ENCODE peak calls at places on chromosome 17, in eight cellular contexts. R, E, X, M, V, P, H and O are unnamed samples.

GRCh38 chr17:59425085-59425901 is 93.8 kb downstream of the YPEL2 start:
- DNase-seq in R (no peak), E (no peak), X (peak; percentile 85), M (peak; percentile 59), V (no peak), P (no peak), H (no peak), O (peak; percentile 69)

GRCh38 chr17:31524926-31525800 is 133.7 kb downstream of the RAB11FIP4 start:
- DNase-seq in R (peak; percentile 96), E (peak; percentile 89), X (peak; percentile 98), M (peak; percentile 91), V (peak; percentile 68), P (no peak), H (peak; percentile 81), O (peak; percentile 70)

GRCh38 chr17:76292567-76292966 is 15.5 kb downstream of the QRICH2 start:
- DNase-seq in R (no peak), E (no peak), X (no peak), M (no peak), V (no peak), P (no peak), H (no peak), O (no peak)

GRCh38 chr17:15134363-15134762 is 130.8 kb downstream of the PMP22 start:
- DNase-seq in R (no peak), E (no peak), X (no peak), M (no peak), V (no peak), P (no peak), H (no peak), O (no peak)

GRCh38 chr17:39737761-39738567 is at the start of gene GRB7:
- DNase-seq in R (peak; percentile 87), E (no peak), X (no peak), M (peak; percentile 84), V (no peak), P (no peak), H (no peak), O (no peak)

GRCh38 chr17:47719411-47720152 is 13.5 kb upstream of the TBX21 start:
- DNase-seq in R (no peak), E (no peak), X (no peak), M (no peak), V (no peak), P (no peak), H (peak; percentile 80), O (peak; percentile 92)

GRCh38 chr17:68462381-68463210 is 5.3 kb upstream of the WIPI1 start:
- DNase-seq in R (peak; percentile 86), E (peak; percentile 80), X (no peak), M (peak; percentile 62), V (no peak), P (no peak), H (peak; percentile 53), O (peak; percentile 74)

GRCh38 chr17:19904412-19904811 is 36.7 kb upstream of the ULK2 start:
- DNase-seq in R (no peak), E (no peak), X (no peak), M (no peak), V (no peak), P (no peak), H (no peak), O (no peak)

GRCh38 chr17:59093702-59094231 is 12.9 kb downstream of the TRIM37 start:
- DNase-seq in R (no peak), E (no peak), X (no peak), M (peak; percentile 52), V (no peak), P (no peak), H (peak; percentile 91), O (peak; percentile 99)

GRCh38 chr17:10631048-10631700 is 25.9 kb downstream of the MYH3 start:
- DNase-seq in R (peak; percentile 62), E (peak; percentile 31), X (no peak), M (no peak), V (no peak), P (no peak), H (peak; percentile 32), O (no peak)

GRCh38 chr17:50218771-50219315 is 17.4 kb upstream of the COL1A1 start:
- DNase-seq in R (peak; percentile 27), E (no peak), X (no peak), M (no peak), V (no peak), P (no peak), H (peak; percentile 77), O (peak; percentile 97)

GRCh38 chr17:80678621-80679020 is 134.0 kb downstream of the RPTOR start:
- DNase-seq in R (no peak), E (no peak), X (no peak), M (no peak), V (no peak), P (no peak), H (peak; percentile 57), O (peak; percentile 96)

GRCh38 chr17:74459622-74460021 is 6.8 kb upstream of the CD300A start:
- DNase-seq in R (no peak), E (no peak), X (no peak), M (no peak), V (no peak), P (no peak), H (no peak), O (no peak)

GRCh38 chr17:2990396-2990795 is 73.0 kb downstream of the OR1D5 start:
- DNase-seq in R (no peak), E (no peak), X (no peak), M (no peak), V (no peak), P (no peak), H (no peak), O (no peak)

GRCh38 chr17:10699861-10700260 is 2.5 kb downstream of the ADPRM start:
- DNase-seq in R (no peak), E (peak; percentile 65), X (no peak), M (no peak), V (no peak), P (no peak), H (no peak), O (no peak)

GRCh38 chr17:5179003-5179402 is 12.7 kb downstream of the ZNF594 start:
- DNase-seq in R (no peak), E (no peak), X (no peak), M (no peak), V (no peak), P (no peak), H (no peak), O (no peak)

GRCh38 chr17:5184284-5184683 is 7.4 kb downstream of the ZNF594 start:
- DNase-seq in R (no peak), E (no peak), X (no peak), M (no peak), V (no peak), P (no peak), H (no peak), O (no peak)

GRCh38 chr17:5183410-5183793 is 8.3 kb downstream of the ZNF594 start:
- DNase-seq in R (no peak), E (no peak), X (no peak), M (no peak), V (no peak), P (no peak), H (no peak), O (no peak)

GRCh38 chr17:5181509-5182305 is 10.0 kb downstream of the ZNF594 start:
- DNase-seq in R (no peak), E (no peak), X (no peak), M (no peak), V (no peak), P (no peak), H (no peak), O (no peak)

DNA sequence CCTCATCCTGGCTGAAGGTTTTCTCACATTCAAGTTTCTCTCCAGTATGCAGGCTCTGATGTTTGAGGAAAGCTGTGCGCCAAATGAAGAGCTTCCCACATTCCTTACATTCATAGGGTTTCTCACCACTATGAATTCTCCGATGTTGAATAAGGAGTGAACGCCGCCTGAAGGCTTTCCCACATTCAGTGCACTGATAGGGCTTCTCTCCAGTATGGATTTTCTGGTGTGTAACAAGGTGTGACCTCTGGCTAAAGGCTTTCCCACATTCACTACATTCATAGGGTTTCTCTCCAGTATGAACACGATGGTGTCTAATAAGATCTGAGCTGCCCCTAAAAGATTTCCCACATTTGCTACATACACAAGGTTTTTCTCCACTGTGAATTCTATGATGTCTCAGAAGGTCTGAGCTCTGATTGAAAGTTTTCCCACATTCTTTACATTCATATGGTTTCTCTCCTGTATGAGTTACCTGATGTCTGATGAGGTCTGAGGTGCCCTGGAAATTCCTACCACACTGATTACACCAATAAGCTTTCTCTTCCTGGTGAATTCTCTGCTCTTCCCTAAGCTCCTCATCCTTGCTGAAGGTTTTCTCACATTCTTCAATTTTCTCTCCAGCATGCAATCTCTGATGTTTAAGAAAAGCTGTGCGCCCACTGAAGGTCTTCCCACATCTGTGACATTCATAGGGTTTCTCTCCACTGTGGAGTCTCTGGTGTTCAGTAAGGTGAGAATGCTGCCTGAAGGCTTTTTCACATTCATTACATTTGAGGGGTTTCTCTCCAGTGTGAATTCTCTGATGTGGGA is 8.9 kb downstream of the ZNF594 start:
- DNase-seq in R (no peak), E (no peak), X (no peak), M (no peak), V (no peak), P (no peak), H (no peak), O (no peak)
- H3K9me3 ChIP-seq in R (peaks cover 82% of the 10 kb centered on the region), E (peaks cover 60% of the 10 kb centered on the region), X (peaks cover 36% of the 10 kb centered on the region), M (peaks cover 100% of the 10 kb centered on the region), V (peaks cover 98% of the 10 kb centered on the region), P (peaks cover 84% of the 10 kb centered on the region), H (peaks cover 36% of the 10 kb centered on the region), O (peaks cover 42% of the 10 kb centered on the region)

DNA sequence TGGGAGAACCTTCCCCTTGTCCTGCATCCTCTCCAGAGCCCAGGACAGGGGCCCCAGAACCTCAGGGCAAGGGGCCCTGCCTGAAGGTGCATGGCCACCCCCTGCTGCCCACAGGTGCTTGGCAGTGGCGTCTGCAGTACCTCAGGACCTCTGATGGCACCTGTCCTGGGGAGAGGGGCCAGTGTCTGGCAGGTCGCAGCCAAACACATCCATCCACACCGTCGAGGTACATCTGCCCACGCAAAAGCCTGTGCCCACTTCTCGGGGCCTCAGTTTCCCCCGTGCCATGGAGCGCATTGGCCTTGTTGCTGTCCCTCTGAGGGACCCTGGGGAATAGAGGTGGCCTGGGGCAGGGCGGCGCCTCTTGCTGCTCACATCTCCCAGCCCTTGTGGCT is 9.3 kb downstream of the MAP2K3 start:
- DNase-seq in R (no peak), E (no peak), X (no peak), M (no peak), V (no peak), P (no peak), H (no peak), O (no peak)
- H3K9me3 ChIP-seq in R (no peaks in the 10 kb centered on the region), E (no peaks in the 10 kb centered on the region), X (no peaks in the 10 kb centered on the region), M (no peaks in the 10 kb centered on the region), V (no peaks in the 10 kb centered on the region), P (no peaks in the 10 kb centered on the region), H (no peaks in the 10 kb centered on the region), O (no peaks in the 10 kb centered on the region)

GRCh38 chr17:26809033-26809432 is 484.9 kb upstream of the WSB1 start:
- DNase-seq in R (no peak), E (no peak), X (no peak), M (no peak), V (no peak), P (no peak), H (no peak), O (no peak)

GRCh38 chr17:26807024-26807423 is 486.9 kb upstream of the WSB1 start:
- DNase-seq in R (no peak), E (no peak), X (no peak), M (no peak), V (no peak), P (no peak), H (no peak), O (no peak)
- H3K9me3 ChIP-seq in R (no peaks in the 10 kb centered on the region), E (peaks cover 5% of the 10 kb centered on the region), X (no peaks in the 10 kb centered on the region), M (peaks cover 71% of the 10 kb centered on the region), V (peaks cover 11% of the 10 kb centered on the region), P (peaks cover 10% of the 10 kb centered on the region), H (peaks cover 46% of the 10 kb centered on the region), O (peaks cover 36% of the 10 kb centered on the region)

DNA sequence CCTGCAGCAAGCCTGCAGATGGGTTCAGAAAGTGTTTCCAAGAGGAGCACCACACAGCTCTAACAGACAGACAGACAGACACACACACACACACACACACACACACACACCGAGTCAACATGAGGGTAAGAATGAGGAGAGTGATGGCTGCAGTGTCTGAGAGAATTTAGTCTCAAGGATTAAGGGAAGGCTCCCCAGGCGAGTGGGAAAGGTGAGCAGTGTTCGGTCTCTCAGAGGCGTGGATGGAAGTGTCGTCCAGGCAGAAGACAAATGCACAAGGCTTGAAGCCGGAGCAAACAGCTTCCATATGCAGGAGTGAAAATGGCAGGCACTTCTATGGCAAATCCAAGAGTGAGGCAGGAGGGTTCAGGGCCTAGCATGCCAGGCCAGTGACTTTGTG is 770.1 kb downstream of the KCNJ18 start:
- DNase-seq in R (no peak), E (no peak), X (no peak), M (no peak), V (no peak), P (no peak), H (no peak), O (no peak)
- H3K9me3 ChIP-seq in R (peaks cover 9% of the 10 kb centered on the region), E (no peaks in the 10 kb centered on the region), X (no peaks in the 10 kb centered on the region), M (no peaks in the 10 kb centered on the region), V (no peaks in the 10 kb centered on the region), P (no peaks in the 10 kb centered on the region), H (no peaks in the 10 kb centered on the region), O (no peaks in the 10 kb centered on the region)